ENCODE peak calls at places on chromosomes 16 and 17, in nine cellular contexts. J, R, A, L, G, T, K, D and I are unnamed samples. For H3K36me3 and H3K4me1, the result is how much of the 10 kb centered on the place peaks cover.

GRCh38 chr17:11996722-11997146 is 541 bp downstream of the ZNF18 start:
- DNase-seq in J (no peak), R (peak), A (peak), L (no peak), G (no peak), T (peak), K (peak), D (peak), I (no peak)

GRCh38 chr16:11224096-11224893 is 31.7 kb downstream of the SOCS1 start:
- DNase-seq in J (peak), R (no peak), A (no peak), L (peak), G (peak), T (peak), K (peak), D (peak), I (peak)

GRCh38 chr17:28900986-28901726 is 1.7 kb downstream of the DHRS13 start:
- DNase-seq in J (peak), R (no peak), A (no peak), L (no peak), G (no peak), T (no peak), K (no peak), D (no peak), I (no peak)

GRCh38 chr17:59296190-59296589 is 35.3 kb upstream of the YPEL2 start:
- DNase-seq in J (no peak), R (no peak), A (no peak), L (no peak), G (no peak), T (no peak), K (no peak), D (no peak), I (no peak)

GRCh38 chr16:11416228-11417001 is 71.2 kb downstream of the RMI2 start:
- DNase-seq in J (no peak), R (no peak), A (no peak), L (no peak), G (no peak), T (no peak), K (no peak), D (no peak), I (no peak)

GRCh38 chr16:17396762-17397498 is 73.8 kb downstream of the XYLT1 start:
- DNase-seq in J (no peak), R (no peak), A (peak), L (peak), G (no peak), T (no peak), K (no peak), D (peak), I (peak)

GRCh38 chr17:76452102-76452645 is 778 bp downstream of the UBE2O start:
- DNase-seq in J (no peak), R (peak), A (no peak), L (no peak), G (no peak), T (no peak), K (no peak), D (no peak), I (no peak)

GRCh38 chr16:12675852-12676251 is 127.8 kb downstream of the CPPED1 start:
- DNase-seq in J (no peak), R (peak), A (no peak), L (no peak), G (no peak), T (no peak), K (no peak), D (no peak), I (no peak)

GRCh38 chr16:54400261-54400660 is 113.7 kb upstream of the IRX3 start:
- DNase-seq in J (no peak), R (no peak), A (no peak), L (no peak), G (no peak), T (no peak), K (no peak), D (no peak), I (no peak)

GRCh38 chr17:48907713-48908046 is 527 bp upstream of the UBE2Z start:
- DNase-seq in J (no peak), R (peak), A (no peak), L (no peak), G (no peak), T (no peak), K (peak), D (no peak), I (no peak)

GRCh38 chr16:18975109-18975508 is 8.6 kb upstream of the TMC7 start:
- DNase-seq in J (no peak), R (no peak), A (no peak), L (no peak), G (no peak), T (no peak), K (no peak), D (no peak), I (no peak)

GRCh38 chr17:8060274-8060673 is 21.4 kb downstream of the ALOX15B start:
- DNase-seq in J (peak), R (peak), A (no peak), L (peak), G (peak), T (peak), K (peak), D (peak), I (peak)

GRCh38 chr16:48813485-48813884 is 203.5 kb upstream of the N4BP1 start:
- DNase-seq in J (no peak), R (no peak), A (no peak), L (no peak), G (no peak), T (no peak), K (no peak), D (no peak), I (no peak)

GRCh38 chr17:27408891-27409290 is 47.4 kb upstream of the KSR1 start:
- DNase-seq in J (no peak), R (peak), A (no peak), L (no peak), G (no peak), T (no peak), K (no peak), D (no peak), I (no peak)

GRCh38 chr17:81712468-81713003 is 452 bp downstream of the SLC25A10 start:
- DNase-seq in J (no peak), R (peak), A (no peak), L (no peak), G (peak), T (peak), K (no peak), D (no peak), I (no peak)

GRCh38 chr17:82112866-82113390 is 14.9 kb upstream of the FASN start:
- DNase-seq in J (no peak), R (no peak), A (no peak), L (no peak), G (no peak), T (no peak), K (no peak), D (no peak), I (no peak)

GRCh38 chr16:1338119-1338730 is 4.8 kb downstream of the BAIAP3 start:
- DNase-seq in J (no peak), R (no peak), A (peak), L (no peak), G (no peak), T (no peak), K (peak), D (no peak), I (no peak)

GRCh38 chr16:12436201-12436657 is 367.5 kb downstream of the CPPED1 start:
- DNase-seq in J (no peak), R (no peak), A (no peak), L (no peak), G (no peak), T (no peak), K (peak), D (no peak), I (no peak)

GRCh38 chr16:25553711-25554436 is 137.9 kb upstream of the HS3ST4 start:
- DNase-seq in J (no peak), R (no peak), A (no peak), L (no peak), G (no peak), T (no peak), K (no peak), D (no peak), I (no peak)

GRCh38 chr16:55656695-55657092 is 906 bp downstream of the SLC6A2 start:
- DNase-seq in J (no peak), R (no peak), A (no peak), L (no peak), G (no peak), T (no peak), K (no peak), D (no peak), I (no peak)

GRCh38 chr17:60079401-60079861 is 710 bp upstream of the HEATR6 start:
- DNase-seq in J (no peak), R (peak), A (no peak), L (no peak), G (no peak), T (no peak), K (no peak), D (no peak), I (no peak)

GRCh38 chr17:10120749-10121148 is 77.7 kb downstream of the GAS7 start:
- DNase-seq in J (peak), R (peak), A (no peak), L (no peak), G (no peak), T (peak), K (no peak), D (no peak), I (peak)

GRCh38 chr16:30166202-30166902 is 17.1 kb upstream of the CORO1A start:
- DNase-seq in J (no peak), R (no peak), A (no peak), L (no peak), G (no peak), T (peak), K (no peak), D (no peak), I (no peak)

GRCh38 chr16:79882292-79882995 is 281.9 kb upstream of the MAF start:
- DNase-seq in J (no peak), R (no peak), A (no peak), L (no peak), G (no peak), T (no peak), K (no peak), D (no peak), I (no peak)

GRCh38 chr17:36728030-36728991 is 126.9 kb downstream of the MRM1 start:
- DNase-seq in J (no peak), R (no peak), A (no peak), L (no peak), G (no peak), T (peak), K (no peak), D (no peak), I (no peak)

GRCh38 chr16:68257251-68257905 is 6.9 kb upstream of the SLC7A6 start:
- DNase-seq in J (no peak), R (no peak), A (no peak), L (no peak), G (no peak), T (peak), K (no peak), D (no peak), I (no peak)

GRCh38 chr17:72622661-72623433 is 469.6 kb downstream of the SLC39A11 start:
- DNase-seq in J (no peak), R (no peak), A (no peak), L (no peak), G (no peak), T (no peak), K (no peak), D (no peak), I (no peak)

GRCh38 chr16:3520861-3521260 is 20.1 kb downstream of the CLUAP1 start:
- DNase-seq in J (no peak), R (no peak), A (no peak), L (no peak), G (peak), T (no peak), K (peak), D (no peak), I (no peak)

GRCh38 chr17:61984826-61985225 is 57.0 kb upstream of the INTS2 start:
- DNase-seq in J (no peak), R (no peak), A (no peak), L (no peak), G (no peak), T (no peak), K (no peak), D (no peak), I (no peak)

GRCh38 chr17:81173761-81174160 is 7.7 kb upstream of the AATK start:
- DNase-seq in J (no peak), R (no peak), A (no peak), L (no peak), G (no peak), T (no peak), K (no peak), D (no peak), I (no peak)

GRCh38 chr17:82294086-82294773 is 20.7 kb upstream of the CSNK1D start:
- DNase-seq in J (no peak), R (peak), A (no peak), L (no peak), G (no peak), T (no peak), K (no peak), D (no peak), I (no peak)

GRCh38 chr17:78991017-78991783 is 11.5 kb upstream of the LGALS3BP start:
- DNase-seq in J (no peak), R (no peak), A (no peak), L (peak), G (peak), T (no peak), K (no peak), D (no peak), I (no peak)

GRCh38 chr17:17072546-17072945 is 30.3 kb downstream of the MPRIP start:
- DNase-seq in J (peak), R (no peak), A (no peak), L (no peak), G (peak), T (no peak), K (no peak), D (no peak), I (no peak)

GRCh38 chr17:17071531-17072360 is 29.5 kb downstream of the MPRIP start:
- DNase-seq in J (peak), R (no peak), A (no peak), L (peak), G (peak), T (no peak), K (no peak), D (no peak), I (peak)

GRCh38 chr17:17073627-17074521 is 31.6 kb downstream of the MPRIP start:
- DNase-seq in J (peak), R (peak), A (no peak), L (no peak), G (peak), T (no peak), K (no peak), D (no peak), I (no peak)

GRCh38 chr17:17075037-17075755 is 32.9 kb downstream of the MPRIP start:
- DNase-seq in J (peak), R (peak), A (no peak), L (peak), G (peak), T (peak), K (no peak), D (peak), I (no peak)

GRCh38 chr17:17073006-17073626 is 30.9 kb downstream of the MPRIP start:
- DNase-seq in J (peak), R (no peak), A (no peak), L (no peak), G (peak), T (no peak), K (no peak), D (no peak), I (no peak)
- H3K36me3 ChIP-seq in J (under half), R (under half), A (under half), L (under half), G (under half), T (under half), K (under half), D (under half), I (under half)

DNA sequence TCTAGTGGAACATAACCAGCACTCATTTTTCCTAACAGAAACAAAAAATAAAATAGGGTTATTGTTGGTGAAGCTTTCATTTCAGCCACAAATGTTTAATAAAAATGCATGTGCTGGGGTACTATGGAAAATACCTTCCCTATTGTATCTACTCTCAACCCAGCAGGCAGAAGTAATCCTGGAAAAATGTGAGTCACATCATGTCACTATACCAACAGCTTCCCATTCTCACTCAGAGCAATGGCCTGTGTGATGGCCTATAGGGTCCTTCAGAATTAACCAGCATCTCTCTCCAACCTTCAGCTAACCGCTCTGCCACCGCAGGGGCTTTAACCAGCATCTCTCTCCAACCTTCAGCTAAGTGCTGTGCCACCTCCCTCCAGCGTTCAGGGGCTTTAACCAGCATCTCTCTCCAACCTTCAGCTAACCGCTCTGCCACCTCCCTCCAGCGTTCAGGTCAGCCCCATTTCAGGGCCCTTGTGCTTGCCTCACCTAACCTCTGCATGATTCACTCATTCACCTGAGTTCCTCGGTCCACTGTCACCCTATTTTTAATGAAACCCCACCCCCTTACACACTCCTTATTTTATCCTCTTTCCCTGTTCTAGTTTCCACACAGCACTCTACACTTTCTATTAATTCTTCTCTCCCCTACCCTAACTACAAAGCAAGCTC is 34.0 kb downstream of the UBE2G1 start:
- DNase-seq in J (no peak), R (peak), A (no peak), L (no peak), G (no peak), T (no peak), K (peak), D (no peak), I (no peak)
- H3K4me1 ChIP-seq in J (under half), R (under half), A (under half), L (under half), G (under half), T (under half), K (half or more), D (under half), I (under half)

GRCh38 chr17:51169340-51169739 is 3.1 kb downstream of the NME2 start:
- DNase-seq in J (no peak), R (peak), A (no peak), L (no peak), G (no peak), T (no peak), K (no peak), D (no peak), I (no peak)
- H3K36me3 ChIP-seq in J (under half), R (half or more), A (under half), L (half or more), G (under half), T (half or more), K (under half), D (half or more), I (under half)

GRCh38 chr16:81737885-81738536 is 41.1 kb upstream of the PLCG2 start:
- DNase-seq in J (peak), R (peak), A (peak), L (peak), G (peak), T (peak), K (peak), D (peak), I (peak)

GRCh38 chr16:81734632-81735434 is 44.3 kb upstream of the PLCG2 start:
- DNase-seq in J (no peak), R (no peak), A (no peak), L (no peak), G (no peak), T (no peak), K (no peak), D (no peak), I (no peak)

GRCh38 chr16:81739503-81739902 is 39.6 kb upstream of the PLCG2 start:
- DNase-seq in J (no peak), R (no peak), A (no peak), L (no peak), G (no peak), T (no peak), K (no peak), D (no peak), I (no peak)

GRCh38 chr16:81740163-81740562 is 38.9 kb upstream of the PLCG2 start:
- DNase-seq in J (no peak), R (no peak), A (no peak), L (no peak), G (no peak), T (no peak), K (peak), D (no peak), I (no peak)

DNA sequence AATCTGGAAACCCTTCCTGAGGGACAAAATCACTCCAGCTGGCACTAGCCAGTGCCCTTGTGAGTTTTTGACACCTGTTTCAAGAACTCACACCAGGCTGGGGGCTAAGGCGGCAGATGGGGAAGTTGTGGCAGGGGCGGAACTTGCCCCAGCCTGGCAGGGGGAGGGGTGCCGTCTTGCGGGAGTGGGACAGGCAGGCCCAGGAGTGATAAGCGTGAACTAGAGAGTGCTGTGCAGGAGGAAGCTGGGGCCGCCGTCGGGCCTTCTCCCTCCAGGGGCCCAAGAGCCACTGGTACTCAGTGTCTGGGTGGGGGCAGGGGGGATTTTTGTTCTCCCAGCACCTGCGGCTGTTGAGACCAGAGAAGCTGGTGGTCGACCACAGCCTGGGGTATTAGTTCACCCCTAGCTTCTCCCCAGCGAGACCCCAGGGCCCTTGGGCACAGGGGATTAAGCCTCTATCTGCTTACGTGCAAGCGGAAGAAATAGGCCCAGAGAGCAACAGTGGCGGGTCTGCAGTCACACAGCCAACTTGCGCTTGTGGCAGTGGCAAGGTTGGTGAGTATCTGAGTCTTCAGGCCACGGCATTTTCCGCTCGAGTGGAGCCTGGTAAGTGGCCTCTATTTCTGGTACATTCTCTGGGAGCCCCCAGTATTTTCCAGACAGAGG is 40.1 kb upstream of the PLCG2 start:
- DNase-seq in J (peak), R (no peak), A (peak), L (peak), G (no peak), T (no peak), K (no peak), D (peak), I (no peak)
- H3K4me1 ChIP-seq in J (under half), R (under half), A (under half), L (under half), G (under half), T (under half), K (under half), D (under half), I (under half)

GRCh38 chr17:1002771-1003555 is 6.0 kb downstream of the TIMM22 start:
- DNase-seq in J (no peak), R (peak), A (no peak), L (no peak), G (no peak), T (no peak), K (no peak), D (no peak), I (no peak)
- H3K36me3 ChIP-seq in J (half or more), R (half or more), A (under half), L (under half), G (under half), T (half or more), K (under half), D (half or more), I (under half)